ENCODE peak calls at places on chromosomes 7 and 10, in seven cellular contexts. P, Q, K, V, C, M and I are unnamed samples.
A peak's percentile ranks its signal among the peaks of the same experiment; 100 is the strongest.

GRCh38 chr7:16951483-16952080 is 69.8 kb upstream of the AGR3 start:
- DNase-seq in P (no peak), Q (no peak), K (no peak), V (no peak), C (no peak), M (no peak), I (no peak)

GRCh38 chr10:6759961-6760360 is 179.9 kb upstream of the PRKCQ start:
- DNase-seq in P (no peak), Q (no peak), K (no peak), V (no peak), C (no peak), M (no peak), I (no peak)

GRCh38 chr7:116172353-116172752 is 38.0 kb upstream of the TES start:
- DNase-seq in P (no peak), Q (no peak), K (no peak), V (no peak), C (no peak), M (no peak), I (no peak)

GRCh38 chr10:132588301-132589013 is 50.9 kb downstream of the INPP5A start:
- DNase-seq in P (no peak), Q (no peak), K (no peak), V (no peak), C (no peak), M (no peak), I (peak; percentile 30)

GRCh38 chr10:35640951-35641429 is 1.1 kb downstream of the FZD8 start:
- DNase-seq in P (peak; percentile 91), Q (peak; percentile 82), K (peak; percentile 73), V (peak; percentile 72), C (peak; percentile 83), M (peak; percentile 84), I (no peak)

GRCh38 chr7:157676001-157676400 is 339.2 kb downstream of the DNAJB6 start:
- DNase-seq in P (peak; percentile 64), Q (no peak), K (no peak), V (no peak), C (no peak), M (no peak), I (peak; percentile 80)

GRCh38 chr10:121536271-121536918 is 61.8 kb downstream of the FGFR2 start:
- DNase-seq in P (no peak), Q (no peak), K (peak; percentile 64), V (no peak), C (no peak), M (no peak), I (no peak)

GRCh38 chr7:34523233-34523918 is 134.6 kb upstream of the NPSR1 start:
- DNase-seq in P (no peak), Q (no peak), K (no peak), V (no peak), C (no peak), M (no peak), I (no peak)

GRCh38 chr10:93435621-93436385 is 46.3 kb downstream of the MYOF start:
- DNase-seq in P (no peak), Q (peak; percentile 74), K (no peak), V (no peak), C (no peak), M (no peak), I (peak; percentile 58)

GRCh38 chr7:50660040-50660829 is 95.0 kb upstream of the DDC start:
- DNase-seq in P (no peak), Q (no peak), K (no peak), V (no peak), C (peak; percentile 9), M (no peak), I (no peak)

GRCh38 chr10:22723343-22723779 is 9.0 kb upstream of the PIP4K2A start:
- DNase-seq in P (no peak), Q (no peak), K (no peak), V (no peak), C (peak; percentile 49), M (no peak), I (no peak)

GRCh38 chr7:117137868-117138267 is 184.6 kb downstream of the ST7 start:
- DNase-seq in P (no peak), Q (no peak), K (no peak), V (no peak), C (no peak), M (no peak), I (no peak)

GRCh38 chr10:31749981-31750850 is 178.4 kb downstream of the ARHGAP12 start:
- DNase-seq in P (no peak), Q (no peak), K (no peak), V (peak; percentile 69), C (no peak), M (peak; percentile 84), I (peak; percentile 50)

GRCh38 chr10:113108180-113108835 is 158.3 kb downstream of the TCF7L2 start:
- DNase-seq in P (peak; percentile 47), Q (no peak), K (no peak), V (no peak), C (peak; percentile 7), M (peak; percentile 53), I (peak; percentile 86)

GRCh38 chr7:103113164-103113563 is 35.7 kb downstream of the NAPEPLD start:
- DNase-seq in P (no peak), Q (peak; percentile 87), K (no peak), V (no peak), C (no peak), M (no peak), I (no peak)

GRCh38 chr10:56212951-56213350 is 148.1 kb downstream of the ZWINT start:
- DNase-seq in P (no peak), Q (no peak), K (no peak), V (no peak), C (no peak), M (no peak), I (no peak)

GRCh38 chr10:11403116-11403515 is 208.3 kb downstream of the USP6NL start:
- DNase-seq in P (no peak), Q (no peak), K (no peak), V (no peak), C (peak; percentile 63), M (no peak), I (no peak)

GRCh38 chr7:120554960-120555571 is 282.1 kb downstream of the KCND2 start:
- DNase-seq in P (no peak), Q (peak; percentile 72), K (peak; percentile 43), V (peak; percentile 41), C (peak; percentile 39), M (peak; percentile 42), I (peak; percentile 48)

GRCh38 chr10:12455774-12456173 is 106.4 kb downstream of the CAMK1D start:
- DNase-seq in P (no peak), Q (peak; percentile 40), K (no peak), V (no peak), C (no peak), M (no peak), I (no peak)

GRCh38 chr10:43044444-43045245 is 32.2 kb upstream of the RET start:
- DNase-seq in P (peak; percentile 43), Q (no peak), K (peak; percentile 17), V (peak; percentile 6), C (no peak), M (peak; percentile 37), I (peak; percentile 73)

GRCh38 chr7:50733552-50733951 is 49.1 kb downstream of the GRB10 start:
- DNase-seq in P (no peak), Q (no peak), K (no peak), V (peak; percentile 53), C (no peak), M (no peak), I (no peak)

GRCh38 chr7:76509931-76510877 is at the start of gene UPK3B:
- DNase-seq in P (peak; percentile 77), Q (no peak), K (no peak), V (peak; percentile 18), C (no peak), M (peak; percentile 69), I (peak; percentile 93)

GRCh38 chr7:134548877-134549276 is at the start of gene AKR1B15:
- DNase-seq in P (no peak), Q (no peak), K (no peak), V (no peak), C (no peak), M (no peak), I (no peak)

GRCh38 chr7:76396039-76396732 is 13.3 kb downstream of the SSC4D start:
- DNase-seq in P (no peak), Q (peak; percentile 47), K (no peak), V (no peak), C (no peak), M (no peak), I (peak; percentile 73)

GRCh38 chr7:659996-660395 is 66.5 kb upstream of the DNAAF5 start:
- DNase-seq in P (peak; percentile 53), Q (no peak), K (no peak), V (no peak), C (no peak), M (no peak), I (peak; percentile 52)

GRCh38 chr7:107610353-107610752 is 30.3 kb downstream of the BCAP29 start:
- DNase-seq in P (no peak), Q (peak; percentile 47), K (no peak), V (no peak), C (no peak), M (peak; percentile 45), I (no peak)
- H3K4me3 ChIP-seq in P (no peak overlapping the region), Q (no peak overlapping the region), K (no peak overlapping the region), V (no peak overlapping the region), C (no peak overlapping the region), M (no peak overlapping the region), I (no peak overlapping the region)

GRCh38 chr7:151209588-151209987 is 700 bp downstream of the H2BK1 start:
- DNase-seq in P (no peak), Q (no peak), K (no peak), V (no peak), C (no peak), M (no peak), I (peak; percentile 32)

GRCh38 chr7:151213826-151214225 is 3.5 kb upstream of the H2BK1 start:
- DNase-seq in P (no peak), Q (no peak), K (no peak), V (no peak), C (no peak), M (no peak), I (no peak)

GRCh38 chr7:151210087-151210854 is at the start of gene H2BK1:
- DNase-seq in P (no peak), Q (no peak), K (no peak), V (no peak), C (no peak), M (no peak), I (peak; percentile 73)

GRCh38 chr7:151212626-151213025 is 2.3 kb upstream of the H2BK1 start:
- DNase-seq in P (no peak), Q (no peak), K (no peak), V (no peak), C (no peak), M (no peak), I (no peak)

GRCh38 chr7:151211155-151211772 is 976 bp upstream of the H2BK1 start:
- DNase-seq in P (no peak), Q (no peak), K (no peak), V (no peak), C (no peak), M (no peak), I (peak; percentile 67)
- H3K4me3 ChIP-seq in P (no peak overlapping the region), Q (no peak overlapping the region), K (no peak overlapping the region), V (no peak overlapping the region), C (no peak overlapping the region), M (no peak overlapping the region), I (no peak overlapping the region)

GRCh38 chr7:100437150-100438100 is 1.1 kb upstream of the PPP1R35 start:
- DNase-seq in P (peak; percentile 79), Q (no peak), K (peak; percentile 50), V (peak; percentile 29), C (no peak), M (no peak), I (no peak)
- H3K4me3 ChIP-seq in P (peak overlapping the region; percentile 77), Q (no peak overlapping the region), K (peak overlapping the region; percentile 92), V (no peak overlapping the region), C (peak overlapping the region; percentile 90), M (peak overlapping the region; percentile 79), I (no peak overlapping the region)

DNA sequence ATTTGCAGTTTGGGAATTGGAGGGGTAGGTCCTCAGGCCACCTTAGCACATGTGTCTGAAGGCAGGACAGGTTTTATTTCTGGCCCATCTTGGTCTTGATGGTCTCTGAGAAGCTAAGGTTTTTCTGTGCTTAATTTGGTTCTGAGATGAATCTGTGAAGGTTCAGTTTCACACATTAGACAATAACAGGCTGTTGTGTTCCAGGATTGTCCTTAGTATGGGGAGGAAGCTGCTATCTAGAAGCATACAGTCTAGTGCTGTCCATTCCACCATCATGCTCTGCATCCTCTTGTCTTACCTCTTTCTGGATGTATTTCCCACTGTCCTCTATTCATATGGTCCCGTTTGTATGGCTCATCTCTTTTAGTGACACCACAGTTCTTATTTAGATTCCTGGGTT is 7.1 kb downstream of the UBE2D1 start:
- DNase-seq in P (no peak), Q (no peak), K (no peak), V (no peak), C (no peak), M (no peak), I (no peak)
- H3K4me3 ChIP-seq in P (no peak overlapping the region), Q (no peak overlapping the region), K (no peak overlapping the region), V (no peak overlapping the region), C (no peak overlapping the region), M (no peak overlapping the region), I (no peak overlapping the region)